ENCODE peak calls at places on chromosomes 7 and 10, in four cellular contexts. One of them, this sample, is unnamed.

GRCh38 chr7:106618480-106618879 is 42.5 kb downstream of the CCDC71L start:
- DNase-seq in HCT116: no peak
- DNase-seq in K562: peak
- DNase-seq in HepG2: no peak
- DNase-seq in this sample: no peak

GRCh38 chr7:130369110-130369711 is 11.1 kb upstream of the CPA1 start:
- DNase-seq in HCT116: no peak
- DNase-seq in K562: no peak
- DNase-seq in HepG2: peak
- DNase-seq in this sample: no peak

GRCh38 chr10:131641231-131641630 is 259.6 kb upstream of the PPP2R2D start:
- DNase-seq in HCT116: no peak
- DNase-seq in K562: no peak
- DNase-seq in HepG2: peak
- DNase-seq in this sample: no peak

GRCh38 chr7:30900053-30900452 is 11.6 kb upstream of the AQP1 start:
- DNase-seq in HCT116: no peak
- DNase-seq in K562: no peak
- DNase-seq in HepG2: no peak
- DNase-seq in this sample: no peak

GRCh38 chr10:108358912-108359311 is 1194.4 kb upstream of the SORCS1 start:
- DNase-seq in HCT116: no peak
- DNase-seq in K562: no peak
- DNase-seq in HepG2: peak
- DNase-seq in this sample: peak

GRCh38 chr10:62005281-62005680 is 103.8 kb downstream of the ARID5B start:
- DNase-seq in HCT116: no peak
- DNase-seq in K562: no peak
- DNase-seq in HepG2: no peak
- DNase-seq in this sample: no peak

GRCh38 chr10:47240173-47240572 is 59.8 kb upstream of the GDF10 start:
- DNase-seq in HCT116: no peak
- DNase-seq in K562: no peak
- DNase-seq in HepG2: no peak
- DNase-seq in this sample: no peak

GRCh38 chr7:155911471-155912105 is 99.3 kb upstream of the SHH start:
- DNase-seq in HCT116: no peak
- DNase-seq in K562: no peak
- DNase-seq in HepG2: no peak
- DNase-seq in this sample: no peak

GRCh38 chr7:121003986-121004685 is 15.6 kb downstream of the CPED1 start:
- DNase-seq in HCT116: no peak
- DNase-seq in K562: no peak
- DNase-seq in HepG2: no peak
- DNase-seq in this sample: no peak

GRCh38 chr10:7267142-7267541 is 143.7 kb downstream of the SFMBT2 start:
- DNase-seq in HCT116: no peak
- DNase-seq in K562: no peak
- DNase-seq in HepG2: no peak
- DNase-seq in this sample: no peak

GRCh38 chr10:102712843-102713242 is 1.4 kb downstream of the ARL3 start:
- DNase-seq in HCT116: no peak
- DNase-seq in K562: no peak
- DNase-seq in HepG2: no peak
- DNase-seq in this sample: no peak

GRCh38 chr10:102715880-102716279 is 1.4 kb downstream of the SFXN2 start:
- DNase-seq in HCT116: no peak
- DNase-seq in K562: no peak
- DNase-seq in HepG2: no peak
- DNase-seq in this sample: no peak

GRCh38 chr10:102714621-102715455 is at the start of gene SFXN2:
- DNase-seq in HCT116: no peak
- DNase-seq in K562: peak
- DNase-seq in HepG2: no peak
- DNase-seq in this sample: no peak

GRCh38 chr10:102713483-102713813 is 749 bp downstream of the ARL3 start:
- DNase-seq in HCT116: no peak
- DNase-seq in K562: no peak
- DNase-seq in HepG2: no peak
- DNase-seq in this sample: no peak

GRCh38 chr10:102713814-102714620 is at the start of gene ARL3:
- DNase-seq in HCT116: peak
- DNase-seq in K562: peak
- DNase-seq in HepG2: peak
- DNase-seq in this sample: peak
- TF ChIP-seq REST in HCT116: no peak
- TF ChIP-seq REST in K562: no peak
- TF ChIP-seq REST in HepG2: no peak
- TF ChIP-seq REST in this sample: no peak

GRCh38 chr10:24115403-24115802 is 93.5 kb upstream of the KIAA1217 start:
- DNase-seq in HCT116: no peak
- DNase-seq in K562: no peak
- DNase-seq in HepG2: no peak
- DNase-seq in this sample: no peak

GRCh38 chr10:24120651-24121050 is 88.3 kb upstream of the KIAA1217 start:
- DNase-seq in HCT116: no peak
- DNase-seq in K562: no peak
- DNase-seq in HepG2: no peak
- DNase-seq in this sample: no peak

GRCh38 chr10:24119919-24120318 is 89.0 kb upstream of the KIAA1217 start:
- DNase-seq in HCT116: no peak
- DNase-seq in K562: no peak
- DNase-seq in HepG2: no peak
- DNase-seq in this sample: no peak

GRCh38 chr10:24114561-24114960 is 94.4 kb upstream of the KIAA1217 start:
- DNase-seq in HCT116: no peak
- DNase-seq in K562: no peak
- DNase-seq in HepG2: no peak
- DNase-seq in this sample: no peak

GRCh38 chr10:24118246-24118645 is 90.7 kb upstream of the KIAA1217 start:
- DNase-seq in HCT116: no peak
- DNase-seq in K562: no peak
- DNase-seq in HepG2: no peak
- DNase-seq in this sample: no peak
- H3K4me3 ChIP-seq in HCT116: no peak
- H3K4me3 ChIP-seq in K562: no peak
- H3K4me3 ChIP-seq in HepG2: no peak
- H3K4me3 ChIP-seq in this sample: no peak

DNA sequence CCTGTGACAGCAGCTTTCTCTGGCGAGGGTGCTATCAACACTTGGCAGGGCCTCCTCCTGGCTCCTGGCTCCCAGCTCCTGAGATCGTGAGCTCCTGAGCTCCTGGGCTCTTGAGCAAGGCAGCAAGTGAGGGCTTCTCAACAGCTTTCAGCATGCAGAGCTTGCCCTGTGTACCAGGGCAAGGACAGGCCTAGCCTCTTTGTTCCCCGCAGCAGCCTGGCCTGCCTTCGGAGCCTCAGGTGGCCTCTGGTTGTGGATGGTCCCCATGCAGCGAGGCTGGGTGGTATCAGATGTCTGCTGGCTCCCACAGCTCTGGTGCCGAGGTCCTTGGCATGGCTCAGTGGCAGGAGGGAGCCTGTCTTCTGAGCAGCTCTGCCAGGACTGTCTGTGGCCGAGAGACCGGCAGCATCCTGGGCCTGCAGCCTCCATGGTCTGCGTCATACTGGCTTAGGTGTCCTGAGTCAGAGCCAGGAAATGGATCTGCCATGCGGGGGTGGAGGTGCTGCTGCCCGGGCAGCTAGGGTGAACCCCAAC is 44.2 kb downstream of the ZMIZ1 start:
- DNase-seq in HCT116: no peak
- DNase-seq in K562: no peak
- DNase-seq in HepG2: no peak
- DNase-seq in this sample: no peak
- TF ChIP-seq TCF7L2 in HCT116: no peak
- TF ChIP-seq TCF7L2 in K562: no peak
- TF ChIP-seq TCF7L2 in HepG2: no peak
- TF ChIP-seq TCF7L2 in this sample: no peak

GRCh38 chr10:116708877-116709276 is 33.5 kb downstream of the HSPA12A start:
- DNase-seq in HCT116: no peak
- DNase-seq in K562: no peak
- DNase-seq in HepG2: no peak
- DNase-seq in this sample: no peak

GRCh38 chr10:116708386-116708785 is 34.0 kb downstream of the HSPA12A start:
- DNase-seq in HCT116: no peak
- DNase-seq in K562: no peak
- DNase-seq in HepG2: no peak
- DNase-seq in this sample: no peak

GRCh38 chr10:116706281-116706680 is 36.1 kb downstream of the HSPA12A start:
- DNase-seq in HCT116: no peak
- DNase-seq in K562: no peak
- DNase-seq in HepG2: no peak
- DNase-seq in this sample: no peak

GRCh38 chr10:116710021-116710420 is 32.3 kb downstream of the HSPA12A start:
- DNase-seq in HCT116: no peak
- DNase-seq in K562: no peak
- DNase-seq in HepG2: no peak
- DNase-seq in this sample: no peak

DNA sequence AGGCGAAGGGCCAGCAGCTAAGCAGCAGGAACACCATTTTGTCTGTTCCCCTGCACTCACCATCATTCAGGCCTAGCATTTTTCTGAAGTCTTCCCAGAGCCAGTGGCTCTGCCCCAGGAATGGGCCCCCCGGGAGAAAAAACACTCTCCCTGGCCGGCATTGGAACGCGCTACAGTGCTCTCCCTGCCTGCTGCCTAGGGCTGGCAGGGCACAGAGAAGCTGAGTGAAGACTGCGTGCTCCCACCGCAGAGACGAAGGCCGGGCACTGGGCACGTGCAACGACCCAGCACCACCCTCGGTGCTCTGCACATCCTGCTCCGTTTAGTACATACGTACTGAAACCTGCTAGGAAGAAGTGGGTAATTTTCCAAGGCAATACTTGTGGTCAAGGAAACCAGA is 34.4 kb downstream of the HSPA12A start:
- DNase-seq in HCT116: no peak
- DNase-seq in K562: no peak
- DNase-seq in HepG2: no peak
- DNase-seq in this sample: no peak
- TF ChIP-seq REST in HCT116: no peak
- TF ChIP-seq REST in K562: no peak
- TF ChIP-seq REST in HepG2: no peak
- TF ChIP-seq REST in this sample: no peak

GRCh38 chr10:100267237-100268104 is at the start of gene CWF19L1:
- DNase-seq in HCT116: peak
- DNase-seq in K562: peak
- DNase-seq in HepG2: peak
- DNase-seq in this sample: peak

GRCh38 chr10:100265821-100266485 is 1.5 kb downstream of the CWF19L1 start:
- DNase-seq in HCT116: no peak
- DNase-seq in K562: no peak
- DNase-seq in HepG2: no peak
- DNase-seq in this sample: no peak
- H3K4me3 ChIP-seq in HCT116: peak
- H3K4me3 ChIP-seq in K562: peak
- H3K4me3 ChIP-seq in HepG2: peak
- H3K4me3 ChIP-seq in this sample: peak

GRCh38 chr7:143375298-143376034 is 5.7 kb upstream of the ZYX start:
- DNase-seq in HCT116: no peak
- DNase-seq in K562: no peak
- DNase-seq in HepG2: no peak
- DNase-seq in this sample: no peak

GRCh38 chr7:143369678-143370651 is 7.5 kb upstream of the FAM131B start:
- DNase-seq in HCT116: no peak
- DNase-seq in K562: no peak
- DNase-seq in HepG2: no peak
- DNase-seq in this sample: no peak

GRCh38 chr7:143373255-143373794 is 7.8 kb upstream of the ZYX start:
- DNase-seq in HCT116: no peak
- DNase-seq in K562: no peak
- DNase-seq in HepG2: no peak
- DNase-seq in this sample: no peak

GRCh38 chr7:143374556-143374955 is 6.6 kb upstream of the ZYX start:
- DNase-seq in HCT116: no peak
- DNase-seq in K562: no peak
- DNase-seq in HepG2: no peak
- DNase-seq in this sample: no peak

GRCh38 chr7:143372070-143372469 is 9.1 kb upstream of the ZYX start:
- DNase-seq in HCT116: no peak
- DNase-seq in K562: no peak
- DNase-seq in HepG2: no peak
- DNase-seq in this sample: no peak
- TF ChIP-seq TCF7L2 in HCT116: no peak
- TF ChIP-seq TCF7L2 in K562: no peak
- TF ChIP-seq TCF7L2 in HepG2: no peak
- TF ChIP-seq TCF7L2 in this sample: no peak

GRCh38 chr7:1124164-1124563 is 35.8 kb downstream of the ZFAND2A start:
- DNase-seq in HCT116: no peak
- DNase-seq in K562: no peak
- DNase-seq in HepG2: no peak
- DNase-seq in this sample: no peak

GRCh38 chr7:1124816-1125602 is 35.0 kb downstream of the ZFAND2A start:
- DNase-seq in HCT116: no peak
- DNase-seq in K562: no peak
- DNase-seq in HepG2: no peak
- DNase-seq in this sample: no peak

GRCh38 chr7:1122832-1123501 is 35.1 kb downstream of the GPER1 start:
- DNase-seq in HCT116: no peak
- DNase-seq in K562: no peak
- DNase-seq in HepG2: no peak
- DNase-seq in this sample: no peak

GRCh38 chr7:1121886-1122831 is 34.2 kb downstream of the GPER1 start:
- DNase-seq in HCT116: no peak
- DNase-seq in K562: no peak
- DNase-seq in HepG2: no peak
- DNase-seq in this sample: no peak

GRCh38 chr7:1123721-1124120 is 35.8 kb downstream of the GPER1 start:
- DNase-seq in HCT116: no peak
- DNase-seq in K562: no peak
- DNase-seq in HepG2: peak
- DNase-seq in this sample: no peak
- TF ChIP-seq REST in HCT116: no peak
- TF ChIP-seq REST in K562: no peak
- TF ChIP-seq REST in HepG2: no peak
- TF ChIP-seq REST in this sample: no peak

DNA sequence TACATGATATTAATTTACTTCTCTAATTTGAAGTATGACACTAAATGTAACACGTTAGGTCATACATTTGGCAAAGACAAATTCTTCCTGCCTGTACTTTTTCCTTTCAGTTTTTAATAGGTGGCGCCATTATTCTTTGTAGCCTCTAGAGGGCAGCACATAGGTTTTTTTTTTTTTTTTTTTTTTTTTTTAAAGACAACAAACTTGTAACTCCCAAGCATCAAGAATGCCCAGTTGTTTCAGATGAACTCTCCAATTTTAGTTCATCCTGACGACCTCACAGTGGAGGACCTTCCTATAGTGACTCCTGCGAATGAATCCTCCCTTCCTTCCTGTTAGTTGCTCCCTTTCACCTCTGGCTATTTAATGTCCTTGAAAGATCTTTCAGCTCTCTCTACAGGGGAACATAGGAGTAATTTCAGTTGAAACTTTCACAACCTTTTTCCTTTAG is 139.3 kb upstream of the HDAC9 start:
- DNase-seq in HCT116: peak
- DNase-seq in K562: peak
- DNase-seq in HepG2: peak
- DNase-seq in this sample: peak
- H3K4me3 ChIP-seq in HCT116: no peak
- H3K4me3 ChIP-seq in K562: no peak
- H3K4me3 ChIP-seq in HepG2: no peak
- H3K4me3 ChIP-seq in this sample: no peak